ENCODE peak calls at places on chromosomes 6 and 20, in five cellular contexts. X is left cardiac atrium; V is islet precursor cell; A is A172; K is activated CD4-positive, alpha-beta T cell treated with anti-CD3 and anti-CD28 coated beads, Interleukin-2, amount 50 U/mL, for 1 hour. I is an unnamed sample.

GRCh38 chr6:132892929-132893771 is 78.8 kb downstream of the RPS12 start:
- DNase-seq in X (no peak), V (no peak), A (no peak), K (no peak), I (no peak)

GRCh38 chr6:28446818-28447511 is 3.7 kb upstream of the ZSCAN23 start:
- DNase-seq in X (peak), V (peak), A (no peak), K (no peak), I (no peak)

GRCh38 chr6:170075659-170076223 is 215.1 kb downstream of the DLL1 start:
- DNase-seq in X (peak), V (peak), A (no peak), K (no peak), I (peak)

GRCh38 chr20:64119301-64119680 is 11.9 kb upstream of the NPBWR2 start:
- DNase-seq in X (no peak), V (no peak), A (no peak), K (no peak), I (peak)

GRCh38 chr6:166275714-166276166 is 32.5 kb downstream of the PRR18 start:
- DNase-seq in X (peak), V (peak), A (no peak), K (peak), I (peak)

GRCh38 chr20:44287272-44288097 is 23.5 kb downstream of the FITM2 start:
- DNase-seq in X (no peak), V (no peak), A (no peak), K (no peak), I (no peak)

GRCh38 chr6:106149472-106150069 is 63.4 kb downstream of the PRDM1 start:
- DNase-seq in X (no peak), V (no peak), A (no peak), K (no peak), I (no peak)

GRCh38 chr6:34418367-34418766 is 7.5 kb downstream of the RPS10 start:
- DNase-seq in X (no peak), V (no peak), A (no peak), K (no peak), I (no peak)

GRCh38 chr6:72218125-72218524 is 331.8 kb downstream of the RIMS1 start:
- DNase-seq in X (no peak), V (peak), A (peak), K (no peak), I (no peak)

GRCh38 chr6:104558746-104559145 is 301.0 kb downstream of the HACE1 start:
- DNase-seq in X (no peak), V (no peak), A (no peak), K (no peak), I (no peak)

GRCh38 chr6:159701413-159701999 is 8.5 kb upstream of the SOD2 start:
- DNase-seq in X (no peak), V (no peak), A (peak), K (no peak), I (no peak)

GRCh38 chr20:44552950-44553908 is 29.1 kb upstream of the PKIG start:
- DNase-seq in X (no peak), V (no peak), A (peak), K (no peak), I (no peak)

GRCh38 chr20:54353337-54353736 is 122.1 kb upstream of the DOK5 start:
- DNase-seq in X (no peak), V (no peak), A (no peak), K (no peak), I (no peak)

GRCh38 chr6:75748743-75749538 is at the start of gene MYO6:
- DNase-seq in X (peak), V (peak), A (peak), K (peak), I (peak)

GRCh38 chr6:165819394-165819793 is 156.4 kb upstream of the PDE10A start:
- DNase-seq in X (no peak), V (peak), A (no peak), K (no peak), I (no peak)

GRCh38 chr6:42742116-42742894 is 3.6 kb downstream of the TBCC start:
- DNase-seq in X (no peak), V (no peak), A (peak), K (no peak), I (no peak)

GRCh38 chr20:35561268-35561667 is 19.4 kb downstream of the ERGIC3 start:
- DNase-seq in X (no peak), V (peak), A (peak), K (no peak), I (no peak)

GRCh38 chr20:5718896-5719595 is 31.2 kb upstream of the SHLD1 start:
- DNase-seq in X (no peak), V (no peak), A (no peak), K (no peak), I (no peak)

GRCh38 chr6:157227202-157228166 is 95.8 kb downstream of the TMEM242 start:
- DNase-seq in X (no peak), V (peak), A (no peak), K (no peak), I (no peak)

GRCh38 chr6:129289442-129289841 is 406.5 kb downstream of the LAMA2 start:
- DNase-seq in X (no peak), V (no peak), A (no peak), K (no peak), I (no peak)

GRCh38 chr6:142246960-142247359 is 54.8 kb upstream of the ADGRG6 start:
- DNase-seq in X (no peak), V (no peak), A (no peak), K (no peak), I (no peak)

GRCh38 chr6:36977470-36977941 is 8.5 kb downstream of the MTCH1 start:
- DNase-seq in X (no peak), V (no peak), A (no peak), K (no peak), I (no peak)

GRCh38 chr20:40471261-40471629 is 217.8 kb downstream of the MAFB start:
- DNase-seq in X (no peak), V (peak), A (no peak), K (no peak), I (no peak)

GRCh38 chr6:149217466-149217888 is 100.0 kb upstream of the TAB2 start:
- DNase-seq in X (no peak), V (no peak), A (no peak), K (no peak), I (no peak)

GRCh38 chr20:38843346-38843745 is 37.8 kb downstream of the PPP1R16B start:
- DNase-seq in X (no peak), V (no peak), A (no peak), K (no peak), I (no peak)

GRCh38 chr20:33516882-33517281 is 27.0 kb downstream of the CBFA2T2 start:
- DNase-seq in X (no peak), V (no peak), A (peak), K (no peak), I (no peak)

GRCh38 chr6:52820198-52820597 is 16.6 kb upstream of the GSTA1 start:
- DNase-seq in X (no peak), V (no peak), A (no peak), K (no peak), I (no peak)

GRCh38 chr20:24423794-24424307 is 45.6 kb upstream of the SYNDIG1 start:
- DNase-seq in X (no peak), V (no peak), A (no peak), K (no peak), I (no peak)

GRCh38 chr20:32316667-32317066 is 39.2 kb downstream of the KIF3B start:
- DNase-seq in X (no peak), V (peak), A (peak), K (no peak), I (no peak)

GRCh38 chr6:1801401-1801800 is 191.7 kb downstream of the FOXC1 start:
- DNase-seq in X (no peak), V (no peak), A (no peak), K (no peak), I (no peak)

I was measured in lower lobe of right lung.